ENCODE peak calls at places on chromosomes 16 and 17, in eight cellular contexts. One of them, this sample, is unnamed.

GRCh38 chr17:41917957-41918391 is 777 bp downstream of the ACLY start:
- DNase-seq in fibroblast of lung: peak; percentile 38
- DNase-seq in BJ: no peak
- DNase-seq in SK-N-SH: peak; percentile 78
- DNase-seq in PC-9: no peak
- DNase-seq in ovary: peak; percentile 79
- DNase-seq in astrocyte: no peak
- DNase-seq in PC-3: peak; percentile 33
- DNase-seq in this sample: peak; percentile 69

GRCh38 chr17:38703742-38704644 is 1.1 kb upstream of the MLLT6 start:
- DNase-seq in SK-N-SH: peak; percentile 80
- DNase-seq in astrocyte: no peak
- DNase-seq in fibroblast of lung: no peak
- DNase-seq in PC-9: peak; percentile 92
- DNase-seq in PC-3: peak; percentile 88
- DNase-seq in BJ: no peak
- DNase-seq in ovary: peak; percentile 94
- DNase-seq in this sample: peak; percentile 93

GRCh38 chr17:36869441-36869840 is 67.8 kb upstream of the LHX1 start:
- DNase-seq in SK-N-SH: no peak
- DNase-seq in PC-3: no peak
- DNase-seq in PC-9: no peak
- DNase-seq in ovary: no peak
- DNase-seq in BJ: no peak
- DNase-seq in fibroblast of lung: no peak
- DNase-seq in astrocyte: no peak
- DNase-seq in this sample: no peak

GRCh38 chr16:71777329-71777728 is 31.3 kb downstream of the AP1G1 start:
- DNase-seq in SK-N-SH: no peak
- DNase-seq in ovary: no peak
- DNase-seq in BJ: no peak
- DNase-seq in PC-9: no peak
- DNase-seq in astrocyte: no peak
- DNase-seq in fibroblast of lung: no peak
- DNase-seq in PC-3: no peak
- DNase-seq in this sample: no peak

GRCh38 chr16:56260378-56260987 is 69.2 kb downstream of the GNAO1 start:
- DNase-seq in PC-9: no peak
- DNase-seq in SK-N-SH: no peak
- DNase-seq in PC-3: no peak
- DNase-seq in BJ: no peak
- DNase-seq in astrocyte: no peak
- DNase-seq in ovary: no peak
- DNase-seq in fibroblast of lung: no peak
- DNase-seq in this sample: no peak

GRCh38 chr17:73420897-73421296 is 109.1 kb upstream of the CDC42EP4 start:
- DNase-seq in astrocyte: peak; percentile 12
- DNase-seq in PC-9: peak; percentile 75
- DNase-seq in ovary: no peak
- DNase-seq in PC-3: peak; percentile 99
- DNase-seq in fibroblast of lung: peak; percentile 28
- DNase-seq in BJ: no peak
- DNase-seq in SK-N-SH: peak; percentile 68
- DNase-seq in this sample: no peak

GRCh38 chr16:1990336-1991134 is 765 bp downstream of the SYNGR3 start:
- DNase-seq in fibroblast of lung: no peak
- DNase-seq in BJ: no peak
- DNase-seq in astrocyte: no peak
- DNase-seq in ovary: no peak
- DNase-seq in PC-9: no peak
- DNase-seq in SK-N-SH: peak; percentile 82
- DNase-seq in PC-3: no peak
- DNase-seq in this sample: peak; percentile 78

GRCh38 chr17:77451894-77452852 is 311.4 kb downstream of the SEC14L1 start:
- DNase-seq in SK-N-SH: peak; percentile 93
- DNase-seq in PC-3: no peak
- DNase-seq in ovary: peak; percentile 64
- DNase-seq in astrocyte: peak; percentile 69
- DNase-seq in BJ: no peak
- DNase-seq in PC-9: no peak
- DNase-seq in fibroblast of lung: peak; percentile 81
- DNase-seq in this sample: peak; percentile 90

DNA sequence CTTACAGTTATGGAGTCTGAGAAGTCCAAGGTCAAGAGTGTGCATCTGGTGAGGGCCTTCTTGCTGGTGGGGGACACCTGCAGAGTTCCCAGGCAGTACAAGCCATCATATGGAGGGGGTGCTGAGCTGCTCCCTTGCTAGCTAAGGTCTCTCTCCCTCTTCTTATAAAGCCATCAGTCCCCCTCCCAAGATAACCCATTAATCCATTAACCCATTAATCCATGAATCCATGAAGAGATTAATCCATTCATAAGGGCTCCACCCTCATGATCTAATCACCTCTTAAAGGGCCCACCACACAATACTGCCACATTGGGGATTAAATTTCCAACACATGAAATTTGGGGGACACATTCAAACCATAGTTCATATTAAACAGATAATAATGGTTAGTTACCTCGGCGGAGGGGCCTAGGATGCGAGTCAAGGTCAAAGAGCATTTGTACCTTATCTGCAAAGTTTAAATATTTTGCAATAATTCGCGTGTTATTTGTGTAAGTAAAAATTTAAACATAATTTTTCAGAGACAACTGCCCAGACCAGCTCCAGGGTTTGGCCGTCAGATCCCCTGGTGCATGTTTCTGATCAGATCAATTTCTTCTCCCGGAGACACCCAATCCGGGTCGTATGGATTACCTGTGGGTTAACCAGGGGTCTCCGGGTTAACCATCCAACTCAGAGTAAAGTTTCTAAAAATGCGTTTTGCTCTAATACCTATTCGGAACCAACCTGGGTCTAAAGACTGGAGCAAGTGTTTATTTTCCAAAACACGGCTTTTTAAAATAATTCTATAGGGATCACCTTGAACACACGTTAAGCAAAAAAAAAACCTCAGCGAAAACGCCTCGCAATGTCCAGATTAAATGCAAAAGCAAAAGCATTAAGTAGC is 740 bp upstream of the POLR3E start:
- DNase-seq in PC-3: no peak
- DNase-seq in SK-N-SH: no peak
- DNase-seq in fibroblast of lung: no peak
- DNase-seq in PC-9: no peak
- DNase-seq in astrocyte: no peak
- DNase-seq in BJ: no peak
- DNase-seq in ovary: no peak
- DNase-seq in this sample: no peak
- H3K4me3 ChIP-seq in PC-3: peak overlapping the region; percentile 78
- H3K4me3 ChIP-seq in SK-N-SH: peak overlapping the region; percentile 78
- H3K4me3 ChIP-seq in fibroblast of lung: peak overlapping the region; percentile 98
- H3K4me3 ChIP-seq in PC-9: peak overlapping the region; percentile 78
- H3K4me3 ChIP-seq in astrocyte: peak overlapping the region; percentile 87
- H3K4me3 ChIP-seq in BJ: peak overlapping the region; percentile 74
- H3K4me3 ChIP-seq in ovary: peak overlapping the region; percentile 95
- H3K4me3 ChIP-seq in this sample: peak overlapping the region; percentile 48

GRCh38 chr17:75876938-75877751 is 1.2 kb downstream of the TRIM47 start:
- DNase-seq in ovary: peak; percentile 96
- DNase-seq in PC-9: peak; percentile 75
- DNase-seq in astrocyte: peak; percentile 90
- DNase-seq in BJ: peak; percentile 77
- DNase-seq in SK-N-SH: peak; percentile 62
- DNase-seq in PC-3: peak; percentile 95
- DNase-seq in fibroblast of lung: peak; percentile 93
- DNase-seq in this sample: peak; percentile 89
- TF ChIP-seq CTCF in ovary: no peak
- TF ChIP-seq CTCF in PC-9: no peak
- TF ChIP-seq CTCF in astrocyte: no peak
- TF ChIP-seq CTCF in BJ: peak; percentile 28
- TF ChIP-seq CTCF in SK-N-SH: peak; percentile 21
- TF ChIP-seq CTCF in PC-3: no peak
- TF ChIP-seq CTCF in fibroblast of lung: peak; percentile 6
- TF ChIP-seq CTCF in this sample: peak; percentile 10

GRCh38 chr16:81796585-81797346 is 17.7 kb downstream of the PLCG2 start:
- DNase-seq in fibroblast of lung: no peak
- DNase-seq in PC-9: no peak
- DNase-seq in PC-3: no peak
- DNase-seq in SK-N-SH: no peak
- DNase-seq in BJ: no peak
- DNase-seq in astrocyte: no peak
- DNase-seq in ovary: no peak
- DNase-seq in this sample: no peak
- H3K4me3 ChIP-seq in fibroblast of lung: no peak overlapping the region
- H3K4me3 ChIP-seq in PC-9: no peak overlapping the region
- H3K4me3 ChIP-seq in PC-3: no peak overlapping the region
- H3K4me3 ChIP-seq in SK-N-SH: no peak overlapping the region
- H3K4me3 ChIP-seq in BJ: no peak overlapping the region
- H3K4me3 ChIP-seq in astrocyte: no peak overlapping the region
- H3K4me3 ChIP-seq in ovary: no peak overlapping the region
- H3K4me3 ChIP-seq in this sample: no peak overlapping the region

GRCh38 chr16:60564588-60564987 is 1471.7 kb downstream of the CDH8 start:
- DNase-seq in SK-N-SH: no peak
- DNase-seq in PC-9: no peak
- DNase-seq in PC-3: no peak
- DNase-seq in astrocyte: no peak
- DNase-seq in BJ: no peak
- DNase-seq in ovary: no peak
- DNase-seq in fibroblast of lung: no peak
- DNase-seq in this sample: no peak
- TF ChIP-seq CTCF in SK-N-SH: no peak
- TF ChIP-seq CTCF in PC-9: no peak
- TF ChIP-seq CTCF in PC-3: no peak
- TF ChIP-seq CTCF in astrocyte: no peak
- TF ChIP-seq CTCF in BJ: no peak
- TF ChIP-seq CTCF in ovary: no peak
- TF ChIP-seq CTCF in fibroblast of lung: no peak
- TF ChIP-seq CTCF in this sample: no peak